ENCODE peak calls at places on chromosome X, in seven cellular contexts. Q is progenitor cell of endocrine pancreas, T is right lobe of liver, K is HFF-Myc, N is tibial artery, O is lower leg skin, D is adrenal gland. L is an unnamed sample.

GRCh38 chrX:3384330-3384729 is 37.9 kb upstream of the MXRA5 start:
- DNase-seq in Q (no peak), T (no peak), K (no peak), N (no peak), O (no peak), D (no peak), L (no peak)

GRCh38 chrX:29172880-29173279 is 585.6 kb downstream of the IL1RAPL1 start:
- DNase-seq in Q (no peak), T (no peak), K (no peak), N (no peak), O (no peak), D (no peak), L (no peak)

GRCh38 chrX:55778322-55778721 is 60.8 kb downstream of the RRAGB start:
- DNase-seq in Q (no peak), T (no peak), K (no peak), N (no peak), O (no peak), D (no peak), L (no peak)

GRCh38 chrX:117996918-117997480 is 119.6 kb downstream of the KLHL13 start:
- DNase-seq in Q (no peak), T (no peak), K (no peak), N (no peak), O (no peak), D (no peak), L (no peak)

GRCh38 chrX:39440734-39441305 is 639.6 kb downstream of the MID1IP1 start:
- DNase-seq in Q (no peak), T (no peak), K (no peak), N (no peak), O (no peak), D (no peak), L (no peak)

GRCh38 chrX:119155416-119156035 is 27.9 kb upstream of the KIAA1210 start:
- DNase-seq in Q (no peak), T (no peak), K (peak; percentile 29), N (no peak), O (no peak), D (no peak), L (no peak)

GRCh38 chrX:1169198-1169597 is 43.3 kb downstream of the CRLF2 start:
- DNase-seq in Q (no peak), T (no peak), K (no peak), N (no peak), O (no peak), D (no peak), L (no peak)

GRCh38 chrX:12065251-12065650 is 73.0 kb upstream of the FRMPD4 start:
- DNase-seq in Q (peak; percentile 19), T (no peak), K (no peak), N (no peak), O (no peak), D (no peak), L (peak; percentile 48)

GRCh38 chrX:24002167-24002566 is 24.8 kb downstream of the KLHL15 start:
- DNase-seq in Q (no peak), T (no peak), K (no peak), N (no peak), O (no peak), D (no peak), L (no peak)

GRCh38 chrX:39874202-39874816 is 223.4 kb downstream of the BCOR start:
- DNase-seq in Q (no peak), T (no peak), K (no peak), N (no peak), O (no peak), D (no peak), L (no peak)

GRCh38 chrX:132732236-132732635 is 226.2 kb downstream of the HS6ST2 start:
- DNase-seq in Q (no peak), T (no peak), K (no peak), N (no peak), O (no peak), D (no peak), L (no peak)

GRCh38 chrX:43655151-43655676 is 885 bp upstream of the MAOA start:
- DNase-seq in Q (peak; percentile 10), T (no peak), K (no peak), N (peak; percentile 39), O (peak; percentile 26), D (peak; percentile 60), L (peak; percentile 13)

GRCh38 chrX:129769467-129770154 is 10.1 kb upstream of the SASH3 start:
- DNase-seq in Q (no peak), T (no peak), K (no peak), N (no peak), O (no peak), D (no peak), L (no peak)

DNA sequence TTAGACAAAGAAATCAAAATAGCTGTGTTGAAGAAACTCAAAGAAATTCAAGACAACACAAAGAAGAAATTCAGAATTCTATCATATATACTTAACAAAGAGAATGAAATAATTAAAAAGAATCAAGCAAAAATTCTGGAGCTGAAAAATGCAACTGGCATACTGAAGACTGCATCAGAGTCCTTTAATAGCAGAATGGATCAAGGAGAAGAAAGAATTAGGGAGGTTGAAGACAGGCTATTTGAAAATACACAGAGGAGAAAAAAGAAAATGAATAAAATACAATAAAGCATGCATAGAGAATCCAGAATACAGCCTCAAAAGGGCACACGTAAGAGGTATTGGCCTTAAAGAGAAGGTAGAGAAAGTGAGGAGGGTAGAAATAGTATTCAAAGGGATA is 179.5 kb upstream of the SPIN4 start:
- DNase-seq in Q (no peak), T (no peak), K (no peak), N (no peak), O (no peak), D (no peak), L (no peak)
- TF ChIP-seq CTCF in Q (no peak), T (no peak), K (no peak), N (no peak), O (no peak), D (no peak), L (no peak)

DNA sequence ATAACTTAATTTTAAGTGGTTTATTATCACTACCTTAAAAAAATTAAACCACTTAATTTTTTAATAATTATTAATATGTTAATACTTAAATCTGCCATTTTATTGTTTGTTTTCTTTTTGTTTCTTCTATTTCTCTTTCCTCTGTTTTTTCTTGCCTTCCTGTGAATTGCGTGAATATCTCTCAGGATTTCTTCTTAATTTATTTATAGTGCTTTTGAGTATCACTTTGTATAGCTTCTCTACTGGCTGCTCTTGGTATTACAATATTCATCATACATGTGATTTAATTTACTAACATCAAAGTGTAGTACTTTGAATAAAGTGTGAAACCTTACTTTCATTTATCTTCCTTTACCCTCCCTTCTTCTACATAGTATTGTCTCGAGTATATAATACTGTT is 349.5 kb upstream of the CPXCR1 start:
- DNase-seq in Q (no peak), T (no peak), K (no peak), N (no peak), O (no peak), D (no peak), L (no peak)
- TF ChIP-seq CTCF in Q (peak; percentile 54), T (peak; percentile 11), K (no peak), N (no peak), O (no peak), D (no peak), L (no peak)

DNA sequence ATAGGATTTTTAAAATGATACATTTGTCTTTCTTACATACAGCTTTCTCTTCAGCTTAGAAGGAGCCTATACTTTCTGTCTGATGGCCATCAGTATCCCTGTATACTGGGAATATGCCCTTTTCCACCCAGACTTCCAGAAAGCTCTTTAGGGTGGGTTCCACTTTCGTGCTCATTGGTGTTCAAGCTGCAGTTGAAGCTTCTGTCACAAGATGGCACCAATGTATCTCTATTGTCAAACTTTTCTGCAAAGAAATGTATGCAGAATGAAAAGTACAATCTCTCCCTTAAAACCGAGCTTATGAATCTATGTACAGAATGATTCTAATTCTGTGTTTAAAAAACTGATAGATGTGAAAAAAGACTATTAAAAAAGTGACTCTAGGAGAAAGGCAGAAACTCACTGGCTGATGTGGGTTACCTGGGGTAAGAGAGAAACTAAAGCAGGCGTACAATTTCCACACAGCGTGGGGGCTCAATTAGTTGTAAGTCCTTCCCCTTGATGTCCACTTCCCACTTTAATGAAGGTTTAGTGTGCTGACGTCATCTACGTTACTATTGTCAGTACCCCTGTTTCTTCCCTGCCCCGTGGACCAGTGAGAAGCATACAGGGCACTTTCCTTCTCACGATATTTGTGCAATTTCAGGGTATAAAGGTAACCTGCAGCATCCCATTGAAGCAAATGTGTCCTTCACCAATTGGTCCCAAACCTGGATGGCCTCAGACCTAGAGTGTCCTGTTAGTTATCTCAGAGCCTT is 57.3 kb upstream of the TCEAL2 start:
- DNase-seq in Q (no peak), T (no peak), K (no peak), N (no peak), O (no peak), D (no peak), L (no peak)
- TF ChIP-seq CTCF in Q (peak; percentile 62), T (peak; percentile 41), K (no peak), N (peak; percentile 36), O (no peak), D (peak; percentile 38), L (peak; percentile 66)

GRCh38 chrX:53282313-53282712 is 929 bp upstream of the IQSEC2 start:
- DNase-seq in Q (no peak), T (no peak), K (no peak), N (no peak), O (no peak), D (peak; percentile 14), L (no peak)

GRCh38 chrX:53279296-53280237 is 1.8 kb downstream of the IQSEC2 start:
- DNase-seq in Q (no peak), T (no peak), K (no peak), N (no peak), O (no peak), D (peak; percentile 10), L (no peak)

GRCh38 chrX:53280703-53281320 is 572 bp downstream of the IQSEC2 start:
- DNase-seq in Q (no peak), T (no peak), K (no peak), N (peak; percentile 41), O (no peak), D (peak; percentile 43), L (no peak)

GRCh38 chrX:53281321-53281822 is at the start of gene IQSEC2:
- DNase-seq in Q (no peak), T (peak; percentile 63), K (no peak), N (peak; percentile 80), O (peak; percentile 74), D (peak; percentile 85), L (no peak)

DNA sequence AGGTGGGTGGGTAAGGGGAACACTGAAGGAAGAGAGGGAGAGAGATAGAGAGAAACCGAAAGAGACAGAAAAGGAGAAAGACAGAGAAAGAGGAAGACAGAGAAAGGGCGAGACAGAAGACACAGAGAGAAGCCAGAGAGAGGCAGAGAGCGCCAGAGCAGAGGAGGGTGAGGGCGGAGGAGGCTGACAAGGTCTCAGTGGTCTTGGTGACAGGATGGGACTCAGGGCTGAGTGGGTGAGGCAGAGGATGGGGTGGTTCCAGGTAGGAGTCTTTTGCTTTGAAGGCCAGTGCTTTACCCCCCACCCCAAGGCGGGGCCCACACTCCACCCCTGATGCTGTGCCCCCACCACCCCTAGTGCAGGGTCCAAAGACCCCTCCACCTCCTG is 1.1 kb downstream of the IQSEC2 start:
- DNase-seq in Q (no peak), T (no peak), K (no peak), N (no peak), O (no peak), D (peak; percentile 1), L (no peak)
- TF ChIP-seq CTCF in Q (no peak), T (no peak), K (no peak), N (no peak), O (no peak), D (no peak), L (no peak)

GRCh38 chrX:18889346-18889745 is 94.6 kb downstream of the PHKA2 start:
- DNase-seq in Q (no peak), T (no peak), K (no peak), N (no peak), O (no peak), D (no peak), L (no peak)
- TF ChIP-seq CTCF in Q (no peak), T (no peak), K (no peak), N (no peak), O (no peak), D (no peak), L (no peak)

GRCh38 chrX:68918202-68918601 is 89.4 kb downstream of the EFNB1 start:
- DNase-seq in Q (no peak), T (no peak), K (no peak), N (no peak), O (no peak), D (no peak), L (no peak)
- TF ChIP-seq CTCF in Q (no peak), T (no peak), K (no peak), N (no peak), O (no peak), D (no peak), L (no peak)